ENCODE peak calls at places on chromosomes 2 and 18, in ten cellular contexts. E is cardiac fibroblast, A is nephron progenitor cell, Q is neural progenitor cell, K is astrocyte of the spinal cord, P is HFF-Myc, Y is heart right ventricle, H is AG09319, I is osteoblast, Z is coronary artery. O is an unnamed sample.

GRCh38 chr2:10036095-10036879 is 7.1 kb upstream of the KLF11 start:
- DNase-seq in E (peak), A (no peak), Q (peak), K (peak), P (no peak), Y (peak), H (peak), I (peak), Z (peak), O (peak)

GRCh38 chr2:42234056-42234455 is 64.9 kb downstream of the EML4 start:
- DNase-seq in E (peak), A (no peak), Q (no peak), K (peak), P (no peak), Y (no peak), H (no peak), I (peak), Z (no peak), O (no peak)

GRCh38 chr2:18171191-18172139 is 293.0 kb downstream of the KCNS3 start:
- DNase-seq in E (peak), A (no peak), Q (no peak), K (peak), P (peak), Y (no peak), H (peak), I (no peak), Z (no peak), O (peak)

GRCh38 chr2:186569906-186570305 is 19.9 kb upstream of the ITGAV start:
- DNase-seq in E (peak), A (no peak), Q (peak), K (peak), P (no peak), Y (no peak), H (no peak), I (no peak), Z (no peak), O (no peak)

GRCh38 chr2:6214471-6214870 is 522.3 kb downstream of the SOX11 start:
- DNase-seq in E (no peak), A (no peak), Q (peak), K (no peak), P (no peak), Y (no peak), H (no peak), I (no peak), Z (no peak), O (no peak)

GRCh38 chr2:152097291-152098032 is 1.4 kb downstream of the CACNB4 start:
- DNase-seq in E (peak), A (no peak), Q (peak), K (peak), P (peak), Y (peak), H (peak), I (peak), Z (no peak), O (no peak)

GRCh38 chr2:64448069-64448468 is 5.9 kb upstream of the LGALSL start:
- DNase-seq in E (no peak), A (no peak), Q (peak), K (no peak), P (no peak), Y (no peak), H (no peak), I (no peak), Z (no peak), O (no peak)

GRCh38 chr2:43018179-43019024 is 208.0 kb downstream of the ZFP36L2 start:
- DNase-seq in E (peak), A (no peak), Q (no peak), K (no peak), P (no peak), Y (peak), H (peak), I (peak), Z (peak), O (no peak)

GRCh38 chr2:33104052-33104623 is 157.4 kb downstream of the LTBP1 start:
- DNase-seq in E (peak), A (no peak), Q (no peak), K (peak), P (no peak), Y (no peak), H (no peak), I (no peak), Z (no peak), O (no peak)

GRCh38 chr2:70992945-70993688 is 1.6 kb downstream of the TEX261 start:
- DNase-seq in E (no peak), A (no peak), Q (no peak), K (no peak), P (no peak), Y (no peak), H (no peak), I (no peak), Z (no peak), O (no peak)

DNA sequence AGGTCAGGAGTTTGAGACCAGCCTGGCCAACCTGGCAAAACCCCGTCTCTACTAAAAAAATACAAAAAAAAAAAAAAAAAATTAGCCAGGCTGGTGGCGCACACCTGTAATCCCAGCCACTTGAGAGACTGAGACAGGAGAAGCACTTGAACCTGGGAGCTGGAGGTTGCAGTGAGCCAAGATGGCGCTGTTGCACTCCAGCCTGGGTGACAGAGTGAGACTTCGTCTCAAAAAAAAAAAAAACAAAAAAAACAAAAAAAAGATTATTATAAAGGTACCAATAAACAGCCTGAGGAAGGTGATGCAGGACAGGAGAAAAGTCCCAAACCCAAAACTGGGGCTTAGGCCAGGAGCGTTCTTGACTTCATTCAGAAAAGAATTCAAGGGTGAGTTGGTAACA is 1596.4 kb upstream of the CELF4 start:
- DNase-seq in E (no peak), A (no peak), Q (no peak), K (no peak), P (no peak), Y (no peak), H (no peak), I (no peak), Z (no peak), O (no peak)
- TF ChIP-seq CTCF in E (no peak), A (no peak), Q (no peak), K (peak), P (no peak), Y (no peak), H (no peak), I (no peak), Z (no peak), O (no peak)

GRCh38 chr18:77067315-77068061 is 65.1 kb downstream of the MBP start:
- DNase-seq in E (peak), A (no peak), Q (no peak), K (peak), P (peak), Y (peak), H (peak), I (no peak), Z (no peak), O (peak)
- TF ChIP-seq CTCF in E (peak), A (no peak), Q (no peak), K (peak), P (peak), Y (no peak), H (no peak), I (no peak), Z (no peak), O (peak)

DNA sequence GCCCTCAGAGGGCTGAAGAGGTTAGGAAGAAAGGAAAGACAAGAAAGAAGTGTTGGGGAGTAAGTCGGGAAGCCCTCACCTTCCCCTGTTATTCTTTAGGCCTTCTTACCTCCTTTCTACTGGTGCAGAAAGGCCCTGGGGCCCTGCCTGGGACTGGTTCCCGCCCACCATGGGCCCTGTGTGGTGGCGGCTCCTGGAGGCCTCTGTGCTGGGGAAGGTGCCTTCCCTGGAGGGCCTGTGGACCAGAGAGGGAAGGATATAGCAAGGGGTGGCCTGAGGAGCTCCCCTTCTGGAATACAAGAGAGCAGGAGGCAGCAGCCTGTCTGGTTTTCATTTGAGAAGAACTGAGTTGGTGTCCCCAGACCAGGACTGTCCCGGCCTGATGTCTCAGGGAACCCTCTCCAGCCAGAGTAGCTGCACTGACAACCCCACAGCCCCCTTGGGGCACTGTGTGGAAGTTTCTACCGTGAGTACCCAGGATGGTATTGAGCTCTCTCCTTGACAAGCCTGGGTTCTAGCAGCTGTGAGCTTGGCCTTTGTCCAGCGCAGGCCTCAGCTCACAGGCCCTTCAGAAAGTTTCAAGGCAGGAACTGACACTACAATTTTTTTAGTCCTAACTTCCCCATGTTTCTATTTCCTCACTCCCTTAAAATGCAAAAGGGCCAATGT is 47.1 kb downstream of the EFR3B start:
- DNase-seq in E (no peak), A (no peak), Q (peak), K (no peak), P (no peak), Y (no peak), H (no peak), I (no peak), Z (no peak), O (no peak)
- TF ChIP-seq CTCF in E (no peak), A (no peak), Q (no peak), K (no peak), P (no peak), Y (no peak), H (no peak), I (no peak), Z (no peak), O (no peak)

GRCh38 chr2:178796079-178796677 is 11.0 kb downstream of the TTN start:
- DNase-seq in E (peak), A (no peak), Q (no peak), K (peak), P (peak), Y (no peak), H (peak), I (peak), Z (no peak), O (peak)
- TF ChIP-seq CTCF in E (peak), A (peak), Q (peak), K (peak), P (no peak), Y (peak), H (peak), I (peak), Z (peak), O (peak)